ENCODE peak calls at places on chromosomes 12 and 14, in seven cellular contexts. T is fibroblast of pulmonary artery; B is NCI-H774; O is adrenal gland; A is HT1080; S is iPS DF 19.7; Z is naive thymus-derived CD4-positive, alpha-beta T cell. C is an unnamed sample.

GRCh38 chr12:23631991-23632390 is 317.5 kb downstream of the SOX5 start:
- DNase-seq in Z (no peak), T (no peak), S (no peak), B (no peak), O (no peak), A (no peak), C (no peak)

GRCh38 chr12:80325167-80325959 is 118.7 kb upstream of the PTPRQ start:
- DNase-seq in O (no peak), B (no peak), T (peak; percentile 18), Z (no peak), S (peak; percentile 9), A (no peak), C (no peak)

GRCh38 chr14:74475678-74476077 is 17.4 kb downstream of the NPC2 start:
- DNase-seq in O (no peak), B (no peak), A (peak; percentile 70), T (peak; percentile 60), S (no peak), Z (no peak), C (no peak)

GRCh38 chr14:53354331-53354730 is 201.2 kb upstream of the DDHD1 start:
- DNase-seq in Z (no peak), O (no peak), S (no peak), A (no peak), T (no peak), B (no peak), C (no peak)

GRCh38 chr12:48512855-48513254 is 12.6 kb upstream of the OR8S1 start:
- DNase-seq in Z (no peak), T (no peak), O (no peak), S (no peak), B (no peak), A (no peak), C (no peak)

GRCh38 chr14:49861581-49861922 is 9.0 kb upstream of the NEMF start:
- DNase-seq in T (peak; percentile 93), A (peak; percentile 78), O (peak; percentile 87), S (no peak), Z (peak; percentile 55), B (no peak), C (peak; percentile 71)

GRCh38 chr14:49621114-49621881 is 699 bp downstream of the MGAT2 start:
- DNase-seq in B (peak; percentile 22), S (no peak), Z (peak; percentile 68), O (peak; percentile 85), T (peak; percentile 61), A (no peak), C (no peak)

GRCh38 chr14:102772781-102773570 is 4.3 kb upstream of the TRAF3 start:
- DNase-seq in Z (no peak), A (no peak), S (no peak), T (peak; percentile 30), B (no peak), O (no peak), C (peak; percentile 71)

GRCh38 chr14:47526591-47527244 is 148.7 kb downstream of the MDGA2 start:
- DNase-seq in S (no peak), Z (no peak), B (no peak), A (no peak), T (no peak), O (no peak), C (no peak)

GRCh38 chr14:34098985-34099349 is 148.1 kb upstream of the EGLN3 start:
- DNase-seq in T (no peak), O (no peak), Z (no peak), A (no peak), B (no peak), S (no peak), C (no peak)

GRCh38 chr12:49983892-49984291 is 11.1 kb downstream of the AQP6 start:
- DNase-seq in Z (no peak), O (no peak), A (peak; percentile 92), S (no peak), B (no peak), T (peak; percentile 89), C (no peak)

GRCh38 chr14:105124837-105125222 is 43.7 kb downstream of the JAG2 start:
- DNase-seq in T (no peak), B (no peak), Z (no peak), A (no peak), O (no peak), S (no peak), C (no peak)

GRCh38 chr12:99983721-99984258 is 946 bp downstream of the ANKS1B start:
- DNase-seq in S (no peak), A (no peak), T (no peak), O (no peak), B (peak; percentile 7), Z (no peak), C (peak; percentile 59)

GRCh38 chr14:106844608-106845285 is 1318.4 kb downstream of the TMEM121 start:
- DNase-seq in B (peak; percentile 37), S (no peak), Z (peak; percentile 52), O (peak; percentile 69), A (no peak), T (no peak), C (no peak)

GRCh38 chr14:28488658-28489057 is 277.9 kb upstream of the FOXG1 start:
- DNase-seq in B (no peak), Z (no peak), O (no peak), A (no peak), T (no peak), S (no peak), C (no peak)

GRCh38 chr12:95953000-95953399 is 9.9 kb downstream of the AMDHD1 start:
- DNase-seq in O (no peak), A (no peak), T (no peak), Z (no peak), B (no peak), S (no peak), C (no peak)

GRCh38 chr12:61097991-61098580 is 1162.1 kb upstream of the USP15 start:
- DNase-seq in B (no peak), O (no peak), S (no peak), A (no peak), Z (no peak), T (no peak), C (no peak)

GRCh38 chr12:70960484-70960883 is 39.9 kb upstream of the PTPRR start:
- DNase-seq in S (no peak), Z (no peak), A (no peak), O (no peak), B (no peak), T (no peak), C (no peak)

GRCh38 chr12:101001669-101002068 is 207.1 kb downstream of the ANO4 start:
- DNase-seq in T (no peak), A (no peak), O (no peak), Z (no peak), B (no peak), S (no peak), C (no peak)

GRCh38 chr12:26690601-26691000 is 142.4 kb downstream of the ITPR2 start:
- DNase-seq in T (no peak), O (no peak), B (no peak), A (no peak), S (no peak), Z (no peak), C (no peak)

GRCh38 chr14:105193916-105194782 is 13.0 kb upstream of the NUDT14 start:
- DNase-seq in O (no peak), A (no peak), S (no peak), Z (no peak), B (peak; percentile 70), T (peak; percentile 43), C (no peak)

GRCh38 chr14:61695695-61696527 is 598 bp downstream of the HIF1A start:
- DNase-seq in A (peak; percentile 72), T (peak; percentile 77), B (peak; percentile 8), O (peak; percentile 85), S (no peak), Z (peak; percentile 77), C (no peak)

GRCh38 chr14:75379246-75379929 is 48.4 kb upstream of the JDP2 start:
- DNase-seq in S (no peak), A (no peak), B (no peak), Z (no peak), T (no peak), O (no peak), C (no peak)

GRCh38 chr14:61177279-61178225 is 103.6 kb downstream of the TMEM30B start:
- DNase-seq in S (no peak), B (no peak), T (no peak), A (peak; percentile 71), O (no peak), Z (no peak), C (no peak)

GRCh38 chr12:76085159-76085868 is 829 bp upstream of the NAP1L1 start:
- DNase-seq in B (no peak), S (no peak), T (peak; percentile 49), A (no peak), O (no peak), Z (peak; percentile 32), C (no peak)

GRCh38 chr12:68579254-68579653 is 31.4 kb upstream of the RAP1B start:
- DNase-seq in Z (no peak), O (no peak), A (no peak), S (no peak), T (no peak), B (no peak), C (no peak)

GRCh38 chr14:61568572-61569011 is 126.7 kb upstream of the HIF1A start:
- DNase-seq in S (no peak), B (no peak), T (no peak), A (no peak), Z (peak; percentile 73), O (peak; percentile 54), C (no peak)

GRCh38 chr12:145369-145960 is 68.5 kb downstream of the SLC6A12 start:
- DNase-seq in T (no peak), A (no peak), O (no peak), S (no peak), Z (no peak), B (no peak), C (no peak)

GRCh38 chr12:55780695-55781094 is 36.8 kb downstream of the SARNP start:
- DNase-seq in B (no peak), S (no peak), A (no peak), T (peak; percentile 45), O (no peak), Z (no peak), C (no peak)

GRCh38 chr14:105477659-105478623 is 3.3 kb downstream of the CRIP2 start:
- DNase-seq in O (no peak), A (no peak), S (no peak), Z (no peak), T (no peak), B (no peak), C (no peak)

GRCh38 chr14:68110989-68111704 is 291.6 kb downstream of the RAD51B start:
- DNase-seq in T (no peak), B (peak; percentile 27), Z (no peak), S (no peak), O (no peak), A (no peak), C (no peak)

GRCh38 chr14:69360438-69361108 is 37.5 kb downstream of the ERH start:
- DNase-seq in O (no peak), B (no peak), Z (no peak), T (no peak), A (no peak), S (no peak), C (no peak)

C was measured in H1.